ENCODE peak calls at places on chromosome 4, in five cellular contexts. X, R, Z, G and B are unnamed samples.

GRCh38 chr4:141390527-141391046 is 169.9 kb downstream of the ZNF330 start:
- DNase-seq in X (no peak), R (no peak), Z (no peak), G (no peak), B (no peak)

GRCh38 chr4:20960291-20960690 is 260.0 kb downstream of the PACRGL start:
- DNase-seq in X (no peak), R (no peak), Z (no peak), G (no peak), B (no peak)

GRCh38 chr4:133372699-133373098 is 223.6 kb downstream of the PCDH10 start:
- DNase-seq in X (no peak), R (no peak), Z (no peak), G (no peak), B (no peak)

GRCh38 chr4:38857354-38858096 is 908 bp upstream of the TLR6 start:
- DNase-seq in X (peak), R (no peak), Z (no peak), G (peak), B (no peak)

GRCh38 chr4:3421470-3421869 is 20.3 kb upstream of the HGFAC start:
- DNase-seq in X (no peak), R (no peak), Z (no peak), G (no peak), B (no peak)

GRCh38 chr4:3308691-3309090 is 15.9 kb downstream of the RGS12 start:
- DNase-seq in X (peak), R (peak), Z (no peak), G (no peak), B (no peak)

GRCh38 chr4:88759039-88759631 is 61.5 kb upstream of the NAP1L5 start:
- DNase-seq in X (peak), R (no peak), Z (no peak), G (peak), B (no peak)

GRCh38 chr4:108144451-108144850 is 24.3 kb downstream of the LEF1 start:
- DNase-seq in X (no peak), R (no peak), Z (no peak), G (no peak), B (no peak)

GRCh38 chr4:113222006-113222405 is 172.6 kb downstream of the ANK2 start:
- DNase-seq in X (no peak), R (no peak), Z (no peak), G (peak), B (no peak)

GRCh38 chr4:161952382-161952781 is 211.4 kb downstream of the FSTL5 start:
- DNase-seq in X (no peak), R (no peak), Z (no peak), G (no peak), B (no peak)

GRCh38 chr4:168503652-168504362 is 7.0 kb downstream of the PALLD start:
- DNase-seq in X (no peak), R (no peak), Z (no peak), G (no peak), B (no peak)

GRCh38 chr4:56606385-56606784 is 74.7 kb downstream of the HOPX start:
- DNase-seq in X (peak), R (no peak), Z (no peak), G (no peak), B (no peak)

GRCh38 chr4:15231265-15232091 is 196.4 kb upstream of the C1QTNF7 start:
- DNase-seq in X (peak), R (peak), Z (peak), G (peak), B (peak)

GRCh38 chr4:177214935-177215334 is 94.7 kb upstream of the NEIL3 start:
- DNase-seq in X (no peak), R (no peak), Z (no peak), G (peak), B (no peak)

GRCh38 chr4:14289708-14290107 is 662.2 kb upstream of the BOD1L1 start:
- DNase-seq in X (no peak), R (no peak), Z (no peak), G (peak), B (no peak)

GRCh38 chr4:132694775-132695174 is 454.3 kb upstream of the PCDH10 start:
- DNase-seq in X (no peak), R (no peak), Z (no peak), G (no peak), B (no peak)

GRCh38 chr4:108166038-108166437 is 2.7 kb downstream of the LEF1 start:
- DNase-seq in X (no peak), R (no peak), Z (peak), G (no peak), B (no peak)

GRCh38 chr4:2837904-2838496 is 5.6 kb upstream of the ADD1 start:
- DNase-seq in X (peak), R (no peak), Z (peak), G (peak), B (no peak)

GRCh38 chr4:74583066-74583700 is 138.2 kb downstream of the AREG start:
- DNase-seq in X (no peak), R (no peak), Z (no peak), G (peak), B (no peak)

GRCh38 chr4:69731261-69731660 is 29.2 kb downstream of the SULT1B1 start:
- DNase-seq in X (no peak), R (no peak), Z (no peak), G (no peak), B (no peak)

GRCh38 chr4:145511913-145512522 is 30.4 kb downstream of the SMAD1 start:
- DNase-seq in X (no peak), R (no peak), Z (no peak), G (no peak), B (no peak)

GRCh38 chr4:152605641-152606304 is 69.9 kb upstream of the FBXW7 start:
- DNase-seq in X (peak), R (no peak), Z (no peak), G (peak), B (no peak)

GRCh38 chr4:4386736-4387392 is at the start of gene NSG1:
- DNase-seq in X (peak), R (peak), Z (peak), G (peak), B (no peak)

GRCh38 chr4:40329805-40330204 is 5.3 kb upstream of the CHRNA9 start:
- DNase-seq in X (no peak), R (no peak), Z (no peak), G (no peak), B (no peak)

GRCh38 chr4:184479516-184479950 is 5.2 kb upstream of the IRF2 start:
- DNase-seq in X (no peak), R (no peak), Z (no peak), G (no peak), B (no peak)

GRCh38 chr4:168154546-168155277 is 62.4 kb downstream of the ANXA10 start:
- DNase-seq in X (no peak), R (no peak), Z (no peak), G (no peak), B (no peak)

GRCh38 chr4:182042945-182043344 is 200.3 kb upstream of the TENM3 start:
- DNase-seq in X (no peak), R (no peak), Z (no peak), G (peak), B (no peak)

GRCh38 chr4:1543561-1543960 is 137.3 kb upstream of the NKX1-1 start:
- DNase-seq in X (no peak), R (no peak), Z (no peak), G (no peak), B (no peak)

GRCh38 chr4:134668237-134668636 is 466.6 kb upstream of the PABPC4L start:
- DNase-seq in X (no peak), R (no peak), Z (no peak), G (peak), B (no peak)

GRCh38 chr4:139453041-139453370 is 915 bp upstream of the RAB33B start:
- DNase-seq in X (no peak), R (no peak), Z (peak), G (no peak), B (peak)

GRCh38 chr4:111618908-111619307 is 526.3 kb upstream of the FAM241A start:
- DNase-seq in X (no peak), R (no peak), Z (no peak), G (no peak), B (no peak)

GRCh38 chr4:46432923-46433322 is 43.0 kb upstream of the GABRA2 start:
- DNase-seq in X (no peak), R (no peak), Z (no peak), G (no peak), B (no peak)

GRCh38 chr4:7783560-7783959 is 156.1 kb downstream of the AFAP1 start:
- DNase-seq in X (no peak), R (no peak), Z (no peak), G (no peak), B (no peak)

GRCh38 chr4:88275516-88275915 is 8.8 kb downstream of the PPM1K start:
- DNase-seq in X (no peak), R (no peak), Z (no peak), G (peak), B (no peak)

GRCh38 chr4:167424338-167425256 is 190.3 kb upstream of the SPOCK3 start:
- DNase-seq in X (no peak), R (no peak), Z (no peak), G (no peak), B (no peak)

GRCh38 chr4:128461300-128462103 is 173.9 kb upstream of the PGRMC2 start:
- DNase-seq in X (peak), R (no peak), Z (no peak), G (peak), B (no peak)

GRCh38 chr4:3322059-3322550 is 29.3 kb downstream of the RGS12 start:
- DNase-seq in X (peak), R (peak), Z (no peak), G (no peak), B (no peak)

GRCh38 chr4:139907001-139907809 is 241.6 kb downstream of the MGST2 start:
- DNase-seq in X (no peak), R (no peak), Z (no peak), G (no peak), B (no peak)